ENCODE peak calls at places on chromosomes 5 and 9, in nine cellular contexts. One of them, this sample, is unnamed.

GRCh38 chr5:160479926-160480325 is 58.3 kb downstream of the PTTG1 start:
- DNase-seq in Calu3: no peak
- DNase-seq in CD4-positive, alpha-beta T cell: no peak
- DNase-seq in neural progenitor cell: no peak
- DNase-seq in uterus: no peak
- DNase-seq in vagina: no peak
- DNase-seq in AG10803: peak
- DNase-seq in endodermal cell: no peak
- DNase-seq in WTC11: no peak
- DNase-seq in this sample: no peak

GRCh38 chr5:112968411-112969106 is 8.0 kb upstream of the DCP2 start:
- DNase-seq in Calu3: no peak
- DNase-seq in CD4-positive, alpha-beta T cell: no peak
- DNase-seq in neural progenitor cell: no peak
- DNase-seq in uterus: no peak
- DNase-seq in vagina: no peak
- DNase-seq in AG10803: peak
- DNase-seq in endodermal cell: no peak
- DNase-seq in WTC11: no peak
- DNase-seq in this sample: no peak

GRCh38 chr5:1514027-1514818 is 9.5 kb downstream of the LPCAT1 start:
- DNase-seq in Calu3: no peak
- DNase-seq in CD4-positive, alpha-beta T cell: no peak
- DNase-seq in neural progenitor cell: peak
- DNase-seq in uterus: peak
- DNase-seq in vagina: peak
- DNase-seq in AG10803: no peak
- DNase-seq in endodermal cell: no peak
- DNase-seq in WTC11: peak
- DNase-seq in this sample: no peak

GRCh38 chr5:157464518-157465171 is 4.6 kb downstream of the NIPAL4 start:
- DNase-seq in Calu3: peak
- DNase-seq in CD4-positive, alpha-beta T cell: peak
- DNase-seq in neural progenitor cell: no peak
- DNase-seq in uterus: peak
- DNase-seq in vagina: no peak
- DNase-seq in AG10803: peak
- DNase-seq in endodermal cell: peak
- DNase-seq in WTC11: no peak
- DNase-seq in this sample: no peak

GRCh38 chr5:94422819-94423218 is 195.6 kb downstream of the KIAA0825 start:
- DNase-seq in Calu3: peak
- DNase-seq in CD4-positive, alpha-beta T cell: no peak
- DNase-seq in neural progenitor cell: peak
- DNase-seq in uterus: no peak
- DNase-seq in vagina: no peak
- DNase-seq in AG10803: no peak
- DNase-seq in endodermal cell: no peak
- DNase-seq in WTC11: no peak
- DNase-seq in this sample: no peak

GRCh38 chr5:95655575-95655974 is 9.0 kb downstream of the RFESD start:
- DNase-seq in Calu3: no peak
- DNase-seq in CD4-positive, alpha-beta T cell: no peak
- DNase-seq in neural progenitor cell: no peak
- DNase-seq in uterus: no peak
- DNase-seq in vagina: no peak
- DNase-seq in AG10803: no peak
- DNase-seq in endodermal cell: no peak
- DNase-seq in WTC11: no peak
- DNase-seq in this sample: no peak

GRCh38 chr5:113293068-113293571 is 141.7 kb downstream of the TSSK1B start:
- DNase-seq in Calu3: no peak
- DNase-seq in CD4-positive, alpha-beta T cell: no peak
- DNase-seq in neural progenitor cell: peak
- DNase-seq in uterus: no peak
- DNase-seq in vagina: no peak
- DNase-seq in AG10803: no peak
- DNase-seq in endodermal cell: peak
- DNase-seq in WTC11: peak
- DNase-seq in this sample: no peak

GRCh38 chr5:65874241-65874640 is 52.1 kb upstream of the ERBIN start:
- DNase-seq in Calu3: no peak
- DNase-seq in CD4-positive, alpha-beta T cell: no peak
- DNase-seq in neural progenitor cell: no peak
- DNase-seq in uterus: no peak
- DNase-seq in vagina: no peak
- DNase-seq in AG10803: peak
- DNase-seq in endodermal cell: no peak
- DNase-seq in WTC11: no peak
- DNase-seq in this sample: no peak

GRCh38 chr5:891117-891836 is 1.3 kb downstream of the BRD9 start:
- DNase-seq in Calu3: no peak
- DNase-seq in CD4-positive, alpha-beta T cell: no peak
- DNase-seq in neural progenitor cell: peak
- DNase-seq in uterus: no peak
- DNase-seq in vagina: no peak
- DNase-seq in AG10803: no peak
- DNase-seq in endodermal cell: peak
- DNase-seq in WTC11: peak
- DNase-seq in this sample: no peak

GRCh38 chr9:19174127-19174921 is 47.0 kb upstream of the PLIN2 start:
- DNase-seq in Calu3: peak
- DNase-seq in CD4-positive, alpha-beta T cell: peak
- DNase-seq in neural progenitor cell: peak
- DNase-seq in uterus: peak
- DNase-seq in vagina: no peak
- DNase-seq in AG10803: peak
- DNase-seq in endodermal cell: peak
- DNase-seq in WTC11: peak
- DNase-seq in this sample: peak

GRCh38 chr9:26685857-26686256 is 206.7 kb downstream of the CAAP1 start:
- DNase-seq in Calu3: no peak
- DNase-seq in CD4-positive, alpha-beta T cell: no peak
- DNase-seq in neural progenitor cell: no peak
- DNase-seq in uterus: no peak
- DNase-seq in vagina: no peak
- DNase-seq in AG10803: no peak
- DNase-seq in endodermal cell: no peak
- DNase-seq in WTC11: no peak
- DNase-seq in this sample: no peak

GRCh38 chr5:74639538-74640449 is 734 bp downstream of the ENC1 start:
- DNase-seq in Calu3: peak
- DNase-seq in CD4-positive, alpha-beta T cell: peak
- DNase-seq in neural progenitor cell: peak
- DNase-seq in uterus: no peak
- DNase-seq in vagina: no peak
- DNase-seq in AG10803: peak
- DNase-seq in endodermal cell: peak
- DNase-seq in WTC11: peak
- DNase-seq in this sample: peak
- TF ChIP-seq CTCF in Calu3: no peak
- TF ChIP-seq CTCF in CD4-positive, alpha-beta T cell: no peak
- TF ChIP-seq CTCF in neural progenitor cell: peak
- TF ChIP-seq CTCF in uterus: peak
- TF ChIP-seq CTCF in vagina: no peak
- TF ChIP-seq CTCF in AG10803: peak
- TF ChIP-seq CTCF in endodermal cell: no peak
- TF ChIP-seq CTCF in WTC11: no peak
- TF ChIP-seq CTCF in this sample: no peak

GRCh38 chr9:2066312-2067273 is 51.4 kb downstream of the SMARCA2 start:
- DNase-seq in Calu3: no peak
- DNase-seq in CD4-positive, alpha-beta T cell: no peak
- DNase-seq in neural progenitor cell: peak
- DNase-seq in uterus: no peak
- DNase-seq in vagina: no peak
- DNase-seq in AG10803: peak
- DNase-seq in endodermal cell: peak
- DNase-seq in WTC11: no peak
- DNase-seq in this sample: no peak
- TF ChIP-seq CTCF in Calu3: no peak
- TF ChIP-seq CTCF in CD4-positive, alpha-beta T cell: peak
- TF ChIP-seq CTCF in neural progenitor cell: peak
- TF ChIP-seq CTCF in uterus: no peak
- TF ChIP-seq CTCF in vagina: no peak
- TF ChIP-seq CTCF in AG10803: peak
- TF ChIP-seq CTCF in endodermal cell: peak
- TF ChIP-seq CTCF in WTC11: no peak
- TF ChIP-seq CTCF in this sample: no peak

GRCh38 chr5:62412549-62413329 is at the start of gene IPO11:
- DNase-seq in Calu3: peak
- DNase-seq in CD4-positive, alpha-beta T cell: peak
- DNase-seq in neural progenitor cell: peak
- DNase-seq in uterus: peak
- DNase-seq in vagina: peak
- DNase-seq in AG10803: peak
- DNase-seq in endodermal cell: peak
- DNase-seq in WTC11: peak
- DNase-seq in this sample: peak
- TF ChIP-seq CTCF in Calu3: no peak
- TF ChIP-seq CTCF in CD4-positive, alpha-beta T cell: no peak
- TF ChIP-seq CTCF in neural progenitor cell: no peak
- TF ChIP-seq CTCF in uterus: no peak
- TF ChIP-seq CTCF in vagina: no peak
- TF ChIP-seq CTCF in AG10803: no peak
- TF ChIP-seq CTCF in endodermal cell: no peak
- TF ChIP-seq CTCF in WTC11: no peak
- TF ChIP-seq CTCF in this sample: no peak

DNA sequence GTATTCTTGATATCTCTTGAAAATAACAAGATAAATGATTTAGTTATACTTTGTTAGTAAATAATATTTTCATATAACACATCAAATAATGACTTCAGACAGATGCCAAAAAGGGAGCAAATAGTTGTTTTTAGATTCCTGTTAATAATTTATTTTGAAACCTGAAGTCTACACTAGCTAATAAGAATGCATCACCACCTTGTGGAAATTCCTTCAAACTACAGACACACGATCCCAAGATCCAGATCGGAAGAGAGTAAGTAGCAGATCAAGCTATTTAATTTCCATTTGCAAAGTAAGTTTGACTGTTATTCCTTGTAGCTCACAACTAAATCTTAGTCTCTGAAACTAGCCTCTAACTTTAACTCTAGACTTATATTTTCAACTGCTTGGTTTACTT is 35.5 kb upstream of the ISL1 start:
- DNase-seq in Calu3: no peak
- DNase-seq in CD4-positive, alpha-beta T cell: no peak
- DNase-seq in neural progenitor cell: peak
- DNase-seq in uterus: no peak
- DNase-seq in vagina: no peak
- DNase-seq in AG10803: no peak
- DNase-seq in endodermal cell: no peak
- DNase-seq in WTC11: no peak
- DNase-seq in this sample: no peak
- TF ChIP-seq CTCF in Calu3: peak
- TF ChIP-seq CTCF in CD4-positive, alpha-beta T cell: no peak
- TF ChIP-seq CTCF in neural progenitor cell: peak
- TF ChIP-seq CTCF in uterus: no peak
- TF ChIP-seq CTCF in vagina: no peak
- TF ChIP-seq CTCF in AG10803: no peak
- TF ChIP-seq CTCF in endodermal cell: peak
- TF ChIP-seq CTCF in WTC11: peak
- TF ChIP-seq CTCF in this sample: peak

This sample was measured in endothelial cell.